ENCODE peak calls at places on chromosomes 2 and 18, in six cellular contexts. H is NB4, D is endodermal cell, A is lower lobe of right lung, X is stomach, L is ovary. E is an unnamed sample.

GRCh38 chr2:159773426-159773825 is 24.6 kb downstream of the CD302 start:
- DNase-seq in H (no peak), D (no peak), A (no peak), X (no peak), L (no peak), E (no peak)

GRCh38 chr2:41919135-41919534 is 128.7 kb upstream of the PKDCC start:
- DNase-seq in H (no peak), D (no peak), A (no peak), X (no peak), L (no peak), E (no peak)

GRCh38 chr18:42706618-42707017 is 408.9 kb downstream of the RIT2 start:
- DNase-seq in H (peak), D (peak), A (peak), X (no peak), L (no peak), E (no peak)

GRCh38 chr18:5512191-5512590 is 31.6 kb downstream of the EPB41L3 start:
- DNase-seq in H (no peak), D (no peak), A (no peak), X (no peak), L (no peak), E (no peak)

GRCh38 chr2:240465268-240465764 is 29.9 kb downstream of the GPC1 start:
- DNase-seq in H (no peak), D (no peak), A (peak), X (peak), L (peak), E (no peak)

GRCh38 chr2:105437708-105438103 is 38.9 kb upstream of the FHL2 start:
- DNase-seq in H (no peak), D (no peak), A (no peak), X (no peak), L (no peak), E (no peak)

GRCh38 chr2:67322361-67323001 is 74.7 kb upstream of the ETAA1 start:
- DNase-seq in H (peak), D (peak), A (no peak), X (no peak), L (peak), E (no peak)

GRCh38 chr2:42791606-42792005 is 777 bp downstream of the HAAO start:
- DNase-seq in H (no peak), D (no peak), A (no peak), X (no peak), L (no peak), E (no peak)

GRCh38 chr2:66573412-66573811 is 138.5 kb downstream of the MEIS1 start:
- DNase-seq in H (no peak), D (peak), A (no peak), X (no peak), L (no peak), E (no peak)

GRCh38 chr2:127029652-127030051 is 77.3 kb downstream of the BIN1 start:
- DNase-seq in H (no peak), D (no peak), A (no peak), X (no peak), L (no peak), E (no peak)

GRCh38 chr2:6866239-6866745 is 585 bp upstream of the CMPK2 start:
- DNase-seq in H (peak), D (peak), A (no peak), X (peak), L (peak), E (no peak)

DNA sequence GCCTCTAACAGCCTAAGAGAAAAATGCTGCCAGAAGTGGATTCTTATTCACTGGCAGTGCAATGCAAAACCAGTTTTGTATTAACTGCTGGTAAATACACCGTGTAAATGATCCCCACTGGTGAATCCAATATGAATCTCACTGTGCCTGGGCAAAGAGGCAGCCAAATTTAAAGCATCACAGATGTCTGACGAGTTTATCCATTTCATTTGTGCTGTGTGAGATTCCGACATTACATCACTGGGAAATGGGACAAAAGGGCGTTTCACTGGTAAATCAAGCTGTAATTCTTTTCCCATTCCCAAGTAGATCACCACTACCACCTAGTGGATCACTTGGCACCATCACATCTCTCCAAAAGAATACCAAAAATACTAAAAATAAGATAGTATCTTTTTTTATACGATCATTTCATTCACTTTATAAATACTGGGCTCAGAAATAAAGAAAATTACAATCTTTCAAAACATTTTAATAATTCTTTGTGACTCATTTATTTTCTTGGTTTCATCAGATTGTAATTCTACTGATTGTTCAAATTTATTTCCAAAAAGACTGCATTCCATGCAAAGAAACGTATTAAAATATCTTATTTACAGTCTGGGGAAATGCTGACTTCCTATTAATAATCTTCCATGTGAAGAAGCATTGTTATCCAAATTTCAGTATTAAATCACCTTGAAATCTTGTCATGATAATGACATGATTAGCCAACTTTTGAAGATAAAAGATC is 125.6 kb downstream of the GRB14 start:
- DNase-seq in H (peak), D (peak), A (no peak), X (no peak), L (no peak), E (peak)
- TF ChIP-seq CTCF in H (peak), D (peak), A (peak), X (no peak), L (no peak), E (peak)

GRCh38 chr2:145743016-145743415 is 1223.1 kb upstream of the ZEB2 start:
- DNase-seq in H (peak), D (no peak), A (no peak), X (no peak), L (no peak), E (no peak)

GRCh38 chr2:145741161-145741560 is 1221.2 kb upstream of the ZEB2 start:
- DNase-seq in H (no peak), D (no peak), A (no peak), X (no peak), L (no peak), E (no peak)

GRCh38 chr2:145736901-145737300 is 1217.0 kb upstream of the ZEB2 start:
- DNase-seq in H (no peak), D (no peak), A (no peak), X (no peak), L (no peak), E (no peak)

GRCh38 chr2:145739679-145740078 is 1219.8 kb upstream of the ZEB2 start:
- DNase-seq in H (no peak), D (no peak), A (no peak), X (no peak), L (no peak), E (no peak)

DNA sequence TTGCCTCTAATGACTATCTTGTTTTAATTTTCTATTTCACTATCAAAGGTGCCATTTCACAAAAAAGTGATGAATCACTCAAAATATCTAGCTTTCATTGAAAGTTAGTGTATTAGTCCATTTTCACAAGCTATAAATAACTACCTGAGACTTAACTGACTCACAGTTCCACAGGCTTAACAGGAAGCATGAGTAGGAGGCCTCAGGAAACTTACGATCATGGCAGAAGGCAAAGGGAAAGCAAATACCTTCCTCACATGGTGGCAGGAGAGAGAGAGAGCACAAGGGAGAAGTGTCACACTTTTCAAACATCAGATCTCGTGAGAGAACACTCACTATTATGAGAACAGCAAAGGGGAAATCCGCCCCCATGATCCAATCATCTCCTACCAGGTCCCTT is 1220.4 kb upstream of the ZEB2 start:
- DNase-seq in H (no peak), D (no peak), A (no peak), X (no peak), L (no peak), E (no peak)
- H3K4me3 ChIP-seq in H (no peak), D (no peak), A (no peak), X (no peak), L (no peak), E (no peak)

GRCh38 chr2:18455256-18455862 is 105.1 kb downstream of the RDH14 start:
- DNase-seq in H (no peak), D (peak), A (no peak), X (no peak), L (no peak), E (peak)
- TF ChIP-seq CTCF in H (no peak), D (peak), A (no peak), X (no peak), L (no peak), E (peak)

GRCh38 chr2:168518555-168519066 is 62.5 kb downstream of the CERS6 start:
- DNase-seq in H (peak), D (peak), A (no peak), X (no peak), L (no peak), E (no peak)
- H3K4me3 ChIP-seq in H (no peak), D (no peak), A (no peak), X (no peak), L (no peak), E (no peak)

DNA sequence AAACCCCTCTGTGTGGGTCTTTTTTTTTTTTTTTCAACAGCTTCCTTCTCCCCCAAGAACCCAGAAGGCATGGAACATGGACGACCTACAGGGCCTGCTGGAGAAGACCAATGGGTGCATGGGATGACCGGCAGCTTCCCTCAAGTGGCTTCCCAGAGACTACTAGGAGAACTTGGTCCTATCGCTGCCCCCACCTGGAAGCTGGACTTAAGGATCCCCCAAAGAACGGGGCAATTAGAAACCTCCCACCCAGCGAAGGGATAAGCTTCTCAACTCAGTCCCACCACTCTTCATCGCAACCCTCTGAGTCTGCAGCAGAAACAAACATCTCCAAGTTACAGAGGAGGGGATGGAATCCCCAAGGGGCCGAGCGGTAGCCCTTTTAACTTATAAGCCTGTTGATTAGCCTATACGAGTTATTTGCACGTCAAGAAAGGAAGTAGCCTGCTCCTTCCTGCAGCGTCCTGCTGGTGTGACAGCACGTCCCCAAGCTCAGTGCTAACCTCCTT is 1.4 kb downstream of the ACTR1B start:
- DNase-seq in H (no peak), D (no peak), A (no peak), X (no peak), L (no peak), E (no peak)
- TF ChIP-seq CTCF in H (no peak), D (no peak), A (no peak), X (no peak), L (no peak), E (no peak)

DNA sequence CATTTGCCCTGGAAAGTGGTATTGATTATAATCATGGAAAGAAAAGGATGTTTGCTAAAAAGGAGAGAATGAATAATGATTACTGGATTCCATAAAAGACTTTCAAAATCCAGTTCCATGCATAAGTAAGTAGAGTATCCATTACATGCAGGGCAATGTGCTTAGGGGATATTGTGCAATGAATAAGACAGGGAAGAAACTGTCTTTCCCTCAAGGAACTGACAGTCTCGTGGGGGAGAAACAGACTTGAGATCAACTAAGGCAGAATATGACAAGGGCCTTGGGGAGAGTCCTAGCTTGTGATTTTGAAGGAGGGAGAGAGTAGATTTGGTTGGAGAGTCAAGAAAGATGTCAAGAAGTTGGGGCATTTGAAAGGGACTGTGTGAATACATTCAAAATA is 130.6 kb downstream of the SPP2 start:
- DNase-seq in H (no peak), D (no peak), A (no peak), X (no peak), L (no peak), E (no peak)
- H3K4me3 ChIP-seq in H (no peak), D (no peak), A (no peak), X (no peak), L (no peak), E (no peak)

DNA sequence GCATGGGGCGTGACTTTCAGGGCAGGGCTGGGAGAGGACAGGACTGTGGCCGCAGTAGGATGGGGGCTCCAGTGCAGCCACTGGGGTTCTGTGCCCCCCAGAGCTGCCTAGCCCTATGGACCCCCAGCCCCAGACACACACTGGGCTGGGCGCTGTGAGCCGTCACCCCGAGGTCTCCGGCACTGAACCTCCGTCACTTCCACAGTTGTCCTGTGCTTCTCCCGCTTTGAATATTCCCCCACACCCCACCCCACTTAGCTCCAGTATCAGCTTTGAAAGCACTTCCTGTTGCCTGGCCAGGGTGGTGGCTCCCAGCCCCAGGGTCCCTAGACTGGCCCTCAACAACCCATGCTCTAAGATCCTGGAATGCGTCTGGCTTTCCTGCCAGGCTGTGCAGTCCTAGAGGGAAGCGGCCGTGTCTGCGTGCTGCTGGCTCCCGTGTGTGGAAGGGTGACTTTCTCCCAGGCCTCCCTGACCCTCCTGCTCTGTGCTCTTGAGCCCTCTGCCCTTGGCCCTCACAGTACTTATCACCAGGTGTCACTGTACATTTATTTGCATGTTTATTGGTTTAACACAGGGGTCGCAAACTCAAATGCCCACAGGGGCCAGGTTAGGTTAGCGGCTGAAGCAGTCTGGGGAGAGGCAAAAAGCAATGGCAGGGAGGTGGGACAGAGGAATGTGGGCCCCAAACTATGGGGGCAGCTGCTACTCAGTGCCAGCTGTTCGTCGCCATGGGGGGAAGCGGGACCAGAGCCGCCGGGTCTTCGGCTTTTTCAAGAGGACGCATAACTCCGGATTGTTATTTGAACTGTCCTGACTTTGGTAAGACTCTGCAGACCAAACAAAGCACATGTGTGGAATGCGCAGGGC is 9.9 kb downstream of the OBSL1 start:
- DNase-seq in H (no peak), D (peak), A (no peak), X (no peak), L (peak), E (no peak)
- TF ChIP-seq CTCF in H (no peak), D (no peak), A (no peak), X (no peak), L (no peak), E (no peak)

DNA sequence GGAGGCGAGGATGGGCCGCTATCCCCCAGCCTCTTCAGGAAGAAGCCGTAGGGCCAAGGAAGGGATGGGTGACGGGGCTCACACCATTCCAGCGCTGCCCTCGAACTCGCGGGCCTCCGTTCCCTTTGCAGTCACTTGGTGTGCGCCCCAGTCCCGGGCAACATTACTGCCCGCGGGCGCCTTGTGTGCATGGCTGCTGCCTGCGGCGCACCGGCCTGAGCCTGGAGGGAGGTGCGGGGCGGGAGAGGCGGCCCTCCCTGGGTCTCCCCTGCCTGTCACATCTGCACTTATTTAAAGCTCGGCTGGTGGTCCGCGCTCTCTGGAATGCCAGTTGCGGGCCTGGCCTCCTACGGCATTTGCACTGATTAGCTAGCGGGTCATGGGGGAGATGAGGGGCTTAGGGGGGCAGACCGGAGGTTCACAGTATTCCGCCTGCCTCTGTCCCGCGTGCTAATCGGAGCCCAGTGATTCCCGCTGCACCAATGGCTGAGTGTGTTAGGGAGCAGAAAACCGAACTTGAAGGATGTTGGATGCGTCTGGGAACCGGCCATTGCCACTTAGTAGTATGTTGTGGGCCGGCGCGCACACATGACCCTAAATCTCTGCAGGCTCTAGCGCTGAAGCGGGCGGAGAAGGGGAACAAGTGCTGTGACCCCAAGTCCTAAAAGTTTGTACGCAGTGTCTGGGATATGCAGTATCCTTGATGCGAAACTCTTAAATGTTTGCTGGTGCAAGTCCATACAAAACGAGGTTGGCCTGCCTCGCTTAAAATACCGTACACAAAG is 161.1 kb upstream of the SIX2 start:
- DNase-seq in H (peak), D (no peak), A (no peak), X (no peak), L (no peak), E (no peak)
- H3K4me3 ChIP-seq in H (no peak), D (peak), A (peak), X (peak), L (no peak), E (peak)